ENCODE peak calls at places on chromosomes 4 and X, in six cellular contexts. B, N, D, S, V and Q are unnamed samples.

GRCh38 chr4:149738156-149738555 is 77.5 kb downstream of the IQCM start:
- DNase-seq in N (no peak), B (no peak), D (no peak), V (no peak), S (no peak), Q (no peak)

GRCh38 chrX:2318371-2318770 is 182.4 kb downstream of the DHRSX start:
- DNase-seq in V (no peak), N (no peak), S (no peak), D (no peak), B (no peak), Q (no peak)

GRCh38 chr4:173494013-173494970 is 35.7 kb downstream of the HAND2 start:
- DNase-seq in V (peak; percentile 77), B (peak; percentile 63), S (peak; percentile 38), N (no peak), D (peak; percentile 89), Q (peak; percentile 67)

GRCh38 chr4:58435871-58436270 is 1325.7 kb upstream of the IGFBP7 start:
- DNase-seq in D (no peak), N (no peak), S (no peak), B (no peak), V (no peak), Q (no peak)

GRCh38 chrX:150762258-150762867 is 69.2 kb downstream of the MTMR1 start:
- DNase-seq in B (no peak), D (no peak), N (no peak), V (no peak), S (no peak), Q (no peak)

GRCh38 chr4:124936427-124936826 is 223.9 kb upstream of the ANKRD50 start:
- DNase-seq in N (no peak), B (peak; percentile 78), V (peak; percentile 79), D (no peak), S (no peak), Q (peak; percentile 80)

GRCh38 chr4:5036239-5036638 is 15.0 kb upstream of the STK32B start:
- DNase-seq in B (peak; percentile 76), N (no peak), D (no peak), V (peak; percentile 60), S (no peak), Q (peak; percentile 52)

GRCh38 chr4:123554263-123554662 is 157.7 kb downstream of the SPRY1 start:
- DNase-seq in S (no peak), D (no peak), V (no peak), B (no peak), N (no peak), Q (no peak)

GRCh38 chr4:156829194-156829593 is 142.4 kb downstream of the PDGFC start:
- DNase-seq in N (no peak), S (no peak), V (peak; percentile 68), D (no peak), B (peak; percentile 59), Q (peak; percentile 71)

GRCh38 chrX:42752730-42753129 is 25.2 kb downstream of the PPP1R2C start:
- DNase-seq in B (peak; percentile 37), N (no peak), D (peak; percentile 11), S (no peak), V (no peak), Q (no peak)

GRCh38 chrX:132483523-132483922 is 5.3 kb downstream of the MBNL3 start:
- DNase-seq in S (no peak), D (no peak), N (no peak), B (no peak), V (no peak), Q (no peak)

GRCh38 chrX:132483951-132484350 is 4.9 kb downstream of the MBNL3 start:
- DNase-seq in B (no peak), S (no peak), V (no peak), N (no peak), D (no peak), Q (no peak)

GRCh38 chrX:132482632-132483031 is 6.2 kb downstream of the MBNL3 start:
- DNase-seq in D (no peak), N (no peak), S (no peak), V (no peak), B (no peak), Q (no peak)

GRCh38 chrX:132480581-132481203 is 8.1 kb downstream of the MBNL3 start:
- DNase-seq in D (no peak), V (peak; percentile 11), S (peak; percentile 48), N (no peak), B (peak; percentile 17), Q (peak; percentile 49)

DNA sequence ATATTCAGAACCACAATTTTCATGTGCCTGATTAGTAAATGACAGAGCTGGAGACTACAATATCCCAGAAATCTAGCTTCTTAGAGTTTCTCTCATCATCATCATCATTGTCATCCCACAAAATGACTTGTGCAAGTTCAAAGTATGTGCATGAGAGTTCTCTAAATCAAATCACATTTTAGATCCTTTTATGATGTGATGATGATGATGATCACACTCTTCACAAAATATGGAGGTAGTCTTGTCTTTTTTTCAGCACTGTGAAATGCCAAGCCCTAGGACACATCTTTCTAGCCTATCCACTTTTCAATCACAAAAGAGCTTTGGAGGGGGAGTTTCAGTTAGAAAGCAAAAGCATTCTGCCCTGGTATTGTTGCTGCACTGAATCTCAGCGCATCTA is 7.4 kb downstream of the MBNL3 start:
- DNase-seq in B (no peak), V (no peak), S (no peak), N (no peak), D (no peak), Q (no peak)
- H3K4me3 ChIP-seq in B (no peak overlapping the region), V (no peak overlapping the region), S (no peak overlapping the region), N (no peak overlapping the region), D (no peak overlapping the region), Q (no peak overlapping the region)

DNA sequence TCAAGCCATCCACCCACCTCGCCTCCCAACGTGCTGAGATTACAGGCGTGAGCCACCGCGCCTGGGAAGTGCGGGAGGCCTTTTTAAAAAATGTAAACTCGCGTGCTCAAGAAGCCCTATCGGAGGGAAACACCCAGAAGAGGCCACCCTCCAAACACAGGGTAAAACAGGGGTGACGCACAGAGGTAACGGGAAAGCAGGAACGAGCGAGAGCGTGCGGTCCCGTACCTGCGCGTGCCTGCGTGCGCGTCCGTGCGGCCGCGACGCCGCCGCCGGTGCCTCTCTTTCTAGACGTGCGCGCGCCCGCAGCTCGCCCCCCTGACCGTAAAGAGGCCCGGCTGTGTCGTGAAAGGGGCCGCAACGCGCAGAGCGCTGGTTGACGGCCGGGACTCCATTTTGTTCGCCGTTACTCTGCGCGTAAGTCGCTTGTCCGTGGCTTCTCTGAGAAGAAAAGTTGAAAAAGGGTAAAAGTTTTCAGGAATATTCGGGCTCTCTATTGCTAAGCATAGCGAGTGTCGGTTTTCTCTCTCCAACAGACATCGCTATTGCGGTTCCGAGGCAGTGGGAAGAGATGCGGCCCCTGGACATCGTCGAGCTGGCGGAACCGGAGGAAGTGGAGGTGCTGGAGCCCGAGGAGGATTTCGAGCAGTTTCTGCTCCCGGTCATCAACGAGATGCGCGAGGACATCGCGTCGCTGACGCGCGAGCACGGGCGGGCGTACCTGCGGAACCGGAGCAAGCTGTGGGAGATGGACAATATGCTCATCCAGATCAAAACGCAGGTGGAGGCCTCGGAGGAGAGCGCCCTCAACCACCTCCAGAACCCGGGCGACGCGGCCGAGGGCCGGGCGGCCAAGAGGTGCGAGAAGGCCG is at the start of gene MRFAP1:
- DNase-seq in V (peak; percentile 97), B (peak; percentile 96), D (peak; percentile 98), N (peak; percentile 90), S (peak; percentile 98), Q (peak; percentile 96)
- TF ChIP-seq CTCF in V (no peak), B (no peak), D (no peak), N (no peak), S (no peak), Q (no peak)

GRCh38 chrX:153764786-153765137 is 713 bp downstream of the PLXNB3 start:
- DNase-seq in S (peak; percentile 6), D (no peak), N (no peak), B (no peak), V (no peak), Q (no peak)

GRCh38 chrX:153762636-153763173 is 1.3 kb upstream of the PLXNB3 start:
- DNase-seq in V (no peak), B (no peak), N (no peak), D (no peak), S (no peak), Q (no peak)

GRCh38 chrX:153763298-153763932 is 634 bp upstream of the PLXNB3 start:
- DNase-seq in N (no peak), D (no peak), S (no peak), B (no peak), V (no peak), Q (no peak)

GRCh38 chrX:153765138-153766079 is 1.4 kb downstream of the PLXNB3 start:
- DNase-seq in N (no peak), V (peak; percentile 15), S (no peak), D (no peak), B (peak; percentile 14), Q (peak; percentile 12)

DNA sequence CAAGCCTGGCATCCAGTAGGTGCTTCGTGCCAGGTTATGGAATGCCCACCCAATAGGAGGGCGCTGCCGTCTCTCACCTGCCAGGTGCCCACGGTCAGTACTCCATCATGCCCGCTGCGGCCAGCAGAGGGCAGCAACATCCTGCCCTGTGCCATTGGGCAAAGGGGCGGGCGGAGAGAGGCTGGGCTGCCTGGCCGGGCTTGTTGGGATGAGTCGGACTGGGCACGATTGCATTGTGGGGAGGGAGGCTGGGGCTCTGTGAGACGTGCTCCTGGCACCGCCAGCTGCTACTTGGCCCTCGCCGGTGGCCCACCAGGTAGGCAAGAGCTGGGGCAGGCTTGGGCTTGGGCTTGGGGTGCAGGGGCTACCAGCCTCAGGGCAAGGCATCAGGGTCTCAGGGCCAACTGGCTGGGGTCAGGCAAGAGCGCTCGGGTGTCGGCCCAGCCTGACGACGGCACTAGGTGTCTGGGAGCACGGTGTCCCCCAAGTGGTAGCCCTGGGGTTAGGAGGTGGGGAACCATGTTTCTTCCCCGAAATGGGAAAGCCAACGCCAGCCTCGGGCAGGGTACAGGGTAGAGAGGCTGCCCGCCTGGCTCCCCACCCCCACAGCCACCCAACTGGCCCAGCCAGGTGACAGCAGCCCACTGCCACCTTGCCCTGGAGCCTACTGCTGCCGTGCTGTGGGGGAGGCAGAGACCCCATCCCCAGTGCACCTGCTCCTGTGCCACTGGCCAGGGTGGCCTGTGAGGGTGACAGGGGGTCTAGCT is at the start of gene PLXNB3:
- DNase-seq in D (peak; percentile 77), N (peak; percentile 45), V (peak; percentile 61), B (peak; percentile 55), S (peak; percentile 56), Q (peak; percentile 65)
- H3K4me3 ChIP-seq in D (no peak within 1 kb of the TSS), N (no peak within 1 kb of the TSS), V (peak within 1 kb of the TSS; percentile 11), B (peak within 1 kb of the TSS; percentile 48), S (no peak within 1 kb of the TSS), Q (peak within 1 kb of the TSS; percentile 55)

GRCh38 chr4:88897752-88898151 is 159.2 kb downstream of the FAM13A start:
- DNase-seq in D (no peak), N (no peak), S (no peak), B (no peak), V (no peak), Q (no peak)

GRCh38 chr4:88891636-88892035 is 165.3 kb downstream of the FAM13A start:
- DNase-seq in B (no peak), V (peak; percentile 12), S (no peak), D (no peak), N (no peak), Q (no peak)

GRCh38 chr4:88897180-88897579 is 159.8 kb downstream of the FAM13A start:
- DNase-seq in N (no peak), V (no peak), B (peak; percentile 22), D (no peak), S (no peak), Q (no peak)

GRCh38 chr4:88892646-88893045 is 164.3 kb downstream of the FAM13A start:
- DNase-seq in N (no peak), B (no peak), D (no peak), V (no peak), S (no peak), Q (no peak)

DNA sequence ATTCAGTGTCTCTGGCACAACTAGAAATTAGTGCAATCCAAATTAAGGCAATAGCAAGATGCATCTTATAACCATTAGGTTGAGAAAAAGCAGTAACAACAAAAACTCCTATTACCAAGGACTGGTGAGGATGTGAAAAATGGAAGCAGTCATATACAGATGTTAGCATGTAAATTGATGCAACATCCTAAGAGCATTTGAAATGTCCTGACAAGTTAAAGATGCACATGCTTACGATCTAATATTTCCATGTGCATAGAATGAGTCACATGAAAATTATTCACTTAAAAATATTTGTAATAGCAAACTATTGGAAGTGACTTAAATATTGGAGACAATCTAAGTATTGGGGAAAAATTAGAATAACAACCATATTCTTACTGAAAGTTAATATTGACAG is 163.0 kb downstream of the FAM13A start:
- DNase-seq in D (no peak), B (peak; percentile 7), V (peak; percentile 34), S (no peak), N (no peak), Q (no peak)
- TF ChIP-seq CTCF in D (no peak), B (no peak), V (no peak), S (no peak), N (no peak), Q (no peak)